ENCODE peak calls at places on chromosomes 16 and 17, in five cellular contexts. A, Z, R, K and U are unnamed samples.

GRCh38 chr16:30889721-30890120 is 4.2 kb downstream of the BCL7C start:
- DNase-seq in K (no peak), Z (no peak), A (no peak), R (peak), U (no peak)

GRCh38 chr17:55883112-55883511 is 132.3 kb downstream of the PCTP start:
- DNase-seq in R (peak), A (no peak), Z (no peak), K (no peak), U (peak)

GRCh38 chr16:89958068-89958467 is 9.5 kb downstream of the DEF8 start:
- DNase-seq in R (peak), A (no peak), K (no peak), Z (no peak), U (peak)

GRCh38 chr17:79925242-79925957 is 86.2 kb upstream of the CBX4 start:
- DNase-seq in Z (no peak), K (no peak), R (peak), A (no peak), U (peak)

GRCh38 chr17:61382796-61383688 is 16.6 kb upstream of the TBX2 start:
- DNase-seq in R (no peak), Z (no peak), K (no peak), A (no peak), U (no peak)

GRCh38 chr17:11177340-11177739 is 63.7 kb upstream of the SHISA6 start:
- DNase-seq in R (no peak), A (no peak), K (no peak), Z (no peak), U (no peak)

GRCh38 chr16:70571623-70572022 is 48.0 kb downstream of the SF3B3 start:
- DNase-seq in Z (no peak), K (no peak), A (no peak), R (no peak), U (no peak)

GRCh38 chr16:11253009-11253994 is 2.7 kb downstream of the SOCS1 start:
- DNase-seq in R (no peak), A (peak), K (no peak), Z (peak), U (peak)

GRCh38 chr17:64315032-64315490 is 52.0 kb upstream of the TEX2 start:
- DNase-seq in Z (no peak), R (peak), K (no peak), A (no peak), U (no peak)

GRCh38 chr16:29678691-29679267 is at the start of gene QPRT:
- DNase-seq in R (peak), Z (no peak), K (no peak), A (peak), U (no peak)

GRCh38 chr16:64174327-64174726 is 947.5 kb downstream of the CDH11 start:
- DNase-seq in A (no peak), Z (no peak), K (no peak), R (no peak), U (peak)

GRCh38 chr16:54173489-54173888 is 113.1 kb downstream of the IRX3 start:
- DNase-seq in K (peak), R (no peak), Z (no peak), A (no peak), U (no peak)

GRCh38 chr16:15913046-15913698 is 24.8 kb upstream of the CEP20 start:
- DNase-seq in K (no peak), A (no peak), R (no peak), Z (no peak), U (no peak)

GRCh38 chr17:1766382-1767135 is 4.7 kb downstream of the SERPINF1 start:
- DNase-seq in A (no peak), K (no peak), R (no peak), Z (no peak), U (no peak)

GRCh38 chr17:75594499-75595283 is 7.1 kb downstream of the MYO15B start:
- DNase-seq in A (no peak), Z (no peak), K (peak), R (no peak), U (no peak)

GRCh38 chr17:64005734-64006167 is 7.6 kb downstream of the PRR29 start:
- DNase-seq in A (no peak), R (peak), K (peak), Z (no peak), U (peak)

GRCh38 chr17:49497147-49498036 is 2.3 kb downstream of the NGFR start:
- DNase-seq in Z (no peak), R (peak), A (peak), K (no peak), U (no peak)

GRCh38 chr17:10349403-10349802 is 23.4 kb downstream of the MYH13 start:
- DNase-seq in Z (no peak), A (no peak), R (no peak), K (no peak), U (no peak)

GRCh38 chr16:69089091-69089912 is 16.2 kb upstream of the HAS3 start:
- DNase-seq in Z (peak), A (no peak), K (peak), R (peak), U (no peak)

GRCh38 chr16:86775401-86775985 is 197.1 kb downstream of the FOXL1 start:
- DNase-seq in K (no peak), R (peak), A (no peak), Z (no peak), U (no peak)

GRCh38 chr17:8820311-8821010 is 21.3 kb upstream of the MFSD6L start:
- DNase-seq in K (no peak), R (no peak), Z (no peak), A (no peak), U (no peak)

GRCh38 chr17:47286198-47286914 is 32.7 kb downstream of the ITGB3 start:
- DNase-seq in A (no peak), R (no peak), Z (no peak), K (no peak), U (peak)

GRCh38 chr17:21202512-21202911 is 11.4 kb downstream of the TMEM11 start:
- DNase-seq in A (no peak), R (no peak), K (no peak), Z (no peak), U (no peak)

GRCh38 chr16:85258616-85259015 is 146.3 kb upstream of the CIBAR2 start:
- DNase-seq in Z (no peak), R (peak), A (no peak), K (peak), U (peak)

GRCh38 chr17:14331200-14331981 is 30.5 kb downstream of the HS3ST3B1 start:
- DNase-seq in A (no peak), Z (no peak), R (peak), K (no peak), U (no peak)